ENCODE peak calls at places on chromosome 6, in six cellular contexts. D, E, U, Y, I and H are unnamed samples.

GRCh38 chr6:167793421-167793820 is 33.3 kb upstream of the AFDN start:
- DNase-seq in D (no peak), E (no peak), U (peak; percentile 51), Y (no peak), I (no peak), H (no peak)

GRCh38 chr6:72553531-72554202 is 68.2 kb upstream of the KCNQ5 start:
- DNase-seq in D (no peak), E (no peak), U (peak; percentile 3), Y (peak; percentile 38), I (no peak), H (peak; percentile 87)

GRCh38 chr6:44010411-44011349 is 116.6 kb downstream of the MRPL14 start:
- DNase-seq in D (peak; percentile 52), E (peak; percentile 72), U (no peak), Y (no peak), I (peak; percentile 16), H (peak; percentile 96)

GRCh38 chr6:113879186-113880096 is 22.3 kb downstream of the MARCKS start:
- DNase-seq in D (peak; percentile 69), E (no peak), U (peak; percentile 91), Y (peak; percentile 84), I (peak; percentile 39), H (peak; percentile 82)

GRCh38 chr6:113434641-113435040 is 422.5 kb upstream of the MARCKS start:
- DNase-seq in D (no peak), E (no peak), U (peak; percentile 38), Y (no peak), I (no peak), H (no peak)

GRCh38 chr6:113623124-113623523 is 234.0 kb upstream of the MARCKS start:
- DNase-seq in D (no peak), E (no peak), U (no peak), Y (no peak), I (no peak), H (no peak)

GRCh38 chr6:43432009-43432945 is 4.9 kb downstream of the ABCC10 start:
- DNase-seq in D (no peak), E (peak; percentile 57), U (no peak), Y (no peak), I (no peak), H (no peak)

GRCh38 chr6:80638222-80639055 is 532.0 kb downstream of the BCKDHB start:
- DNase-seq in D (peak; percentile 68), E (no peak), U (peak; percentile 97), Y (peak; percentile 94), I (peak; percentile 23), H (peak; percentile 98)

GRCh38 chr6:93104195-93104817 is 315.1 kb downstream of the EPHA7 start:
- DNase-seq in D (no peak), E (no peak), U (no peak), Y (no peak), I (no peak), H (no peak)

GRCh38 chr6:146433881-146434741 is 109.5 kb upstream of the RAB32 start:
- DNase-seq in D (peak; percentile 24), E (peak; percentile 76), U (no peak), Y (peak; percentile 36), I (peak; percentile 25), H (no peak)

GRCh38 chr6:146286976-146287375 is 256.7 kb upstream of the RAB32 start:
- DNase-seq in D (no peak), E (no peak), U (no peak), Y (no peak), I (no peak), H (peak; percentile 5)

GRCh38 chr6:85390105-85390728 is 59.7 kb upstream of the NT5E start:
- DNase-seq in D (no peak), E (no peak), U (no peak), Y (no peak), I (no peak), H (no peak)

GRCh38 chr6:112956696-112957525 is 609.8 kb downstream of the RFPL4B start:
- DNase-seq in D (no peak), E (no peak), U (peak; percentile 90), Y (no peak), I (no peak), H (peak; percentile 95)

GRCh38 chr6:113445201-113445600 is 411.9 kb upstream of the MARCKS start:
- DNase-seq in D (no peak), E (no peak), U (no peak), Y (no peak), I (no peak), H (no peak)

GRCh38 chr6:125102411-125102810 is 51.2 kb upstream of the TPD52L1 start:
- DNase-seq in D (no peak), E (no peak), U (peak; percentile 42), Y (no peak), I (no peak), H (no peak)

GRCh38 chr6:156175971-156176421 is 601.2 kb upstream of the ARID1B start:
- DNase-seq in D (peak; percentile 36), E (no peak), U (peak; percentile 24), Y (peak; percentile 88), I (no peak), H (no peak)

GRCh38 chr6:142627474-142627873 is 317.5 kb downstream of the HIVEP2 start:
- DNase-seq in D (no peak), E (no peak), U (no peak), Y (no peak), I (no peak), H (no peak)

GRCh38 chr6:121879149-121879548 is 443.7 kb downstream of the GJA1 start:
- DNase-seq in D (no peak), E (no peak), U (no peak), Y (no peak), I (no peak), H (peak; percentile 56)

GRCh38 chr6:72873438-72873837 is 251.6 kb downstream of the KCNQ5 start:
- DNase-seq in D (no peak), E (no peak), U (no peak), Y (no peak), I (no peak), H (no peak)

GRCh38 chr6:53343092-53343491 is 5.7 kb downstream of the ELOVL5 start:
- DNase-seq in D (no peak), E (no peak), U (no peak), Y (no peak), I (no peak), H (no peak)

GRCh38 chr6:31821301-31822037 is 6.1 kb upstream of the HSPA1B start:
- DNase-seq in D (peak; percentile 52), E (peak; percentile 92), U (peak; percentile 69), Y (peak; percentile 79), I (peak; percentile 68), H (no peak)

GRCh38 chr6:157542405-157542943 is 161.5 kb downstream of the ZDHHC14 start:
- DNase-seq in D (no peak), E (no peak), U (no peak), Y (no peak), I (no peak), H (no peak)

GRCh38 chr6:134299236-134299635 is 18.7 kb downstream of the SGK1 start:
- DNase-seq in D (peak; percentile 51), E (no peak), U (peak; percentile 92), Y (no peak), I (no peak), H (peak; percentile 82)

GRCh38 chr6:11318835-11319813 is 86.7 kb upstream of the NEDD9 start:
- DNase-seq in D (no peak), E (no peak), U (peak; percentile 18), Y (no peak), I (no peak), H (no peak)

GRCh38 chr6:169620171-169621125 is 81.4 kb downstream of the WDR27 start:
- DNase-seq in D (no peak), E (peak; percentile 59), U (no peak), Y (peak; percentile 92), I (no peak), H (peak; percentile 33)

GRCh38 chr6:169617562-169617961 is 84.3 kb downstream of the WDR27 start:
- DNase-seq in D (no peak), E (no peak), U (no peak), Y (no peak), I (no peak), H (no peak)

GRCh38 chr6:169621311-169621710 is 80.5 kb downstream of the WDR27 start:
- DNase-seq in D (no peak), E (no peak), U (no peak), Y (no peak), I (no peak), H (no peak)

GRCh38 chr6:169619650-169620049 is 82.2 kb downstream of the WDR27 start:
- DNase-seq in D (no peak), E (no peak), U (no peak), Y (peak; percentile 96), I (no peak), H (peak; percentile 10)

GRCh38 chr6:169618526-169619490 is 83.0 kb downstream of the WDR27 start:
- DNase-seq in D (no peak), E (peak; percentile 37), U (no peak), Y (peak; percentile 33), I (no peak), H (peak; percentile 73)
- H3K4me3 ChIP-seq in D (no peak overlapping the region), E (no peak overlapping the region), U (no peak overlapping the region), Y (no peak overlapping the region), I (no peak overlapping the region), H (no peak overlapping the region)

DNA sequence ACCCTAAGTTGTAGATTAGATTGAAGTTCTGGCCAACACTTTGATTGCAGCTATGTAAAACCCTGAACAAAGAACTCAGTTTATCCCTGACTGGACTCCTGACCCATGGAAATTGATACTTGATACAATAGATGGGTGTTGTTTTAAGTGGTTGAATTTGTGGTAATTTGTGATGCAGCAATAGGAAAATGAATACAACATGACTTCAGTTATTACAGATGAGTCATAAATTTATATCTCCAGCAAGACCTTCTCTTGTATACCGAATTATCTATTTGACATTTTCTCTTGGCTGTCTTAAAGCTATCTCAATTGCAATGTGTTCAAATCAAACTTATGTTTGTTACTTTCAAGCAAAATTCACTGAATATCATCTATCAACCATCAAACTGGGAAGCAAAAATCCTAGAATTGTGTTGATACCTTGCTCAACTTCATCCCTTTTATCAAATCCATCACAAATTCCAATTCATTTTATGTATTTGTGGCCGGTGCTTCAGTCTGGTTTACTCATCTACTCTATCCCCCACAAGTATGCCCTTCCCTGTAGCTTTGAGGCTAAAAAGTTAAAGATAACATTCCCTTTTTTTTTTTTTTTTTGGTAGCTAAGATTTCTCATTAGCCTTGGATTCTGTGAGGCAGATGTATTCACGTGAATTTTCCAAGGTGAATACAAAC is 129.4 kb upstream of the CENPW start:
- DNase-seq in D (no peak), E (no peak), U (no peak), Y (no peak), I (no peak), H (no peak)
- H3K36me3 ChIP-seq in D (no peaks in the 10 kb centered on the region), E (no peaks in the 10 kb centered on the region), U (no peaks in the 10 kb centered on the region), Y (no peaks in the 10 kb centered on the region), I (no peaks in the 10 kb centered on the region), H (no peaks in the 10 kb centered on the region)

GRCh38 chr6:150721411-150722266 is 122.0 kb downstream of the PLEKHG1 start:
- DNase-seq in D (no peak), E (no peak), U (no peak), Y (no peak), I (no peak), H (no peak)
- H3K27ac ChIP-seq in D (no peak overlapping the region), E (no peak overlapping the region), U (no peak overlapping the region), Y (no peak overlapping the region), I (no peak overlapping the region), H (no peak overlapping the region)

GRCh38 chr6:136546321-136546720 is 3.9 kb downstream of the MAP7 start:
- DNase-seq in D (no peak), E (no peak), U (no peak), Y (peak; percentile 10), I (no peak), H (no peak)

GRCh38 chr6:136541395-136541794 is 8.8 kb downstream of the MAP7 start:
- DNase-seq in D (no peak), E (no peak), U (no peak), Y (no peak), I (no peak), H (no peak)

GRCh38 chr6:136547336-136547735 is 2.9 kb downstream of the MAP7 start:
- DNase-seq in D (no peak), E (no peak), U (no peak), Y (peak; percentile 67), I (no peak), H (no peak)

GRCh38 chr6:136547871-136548270 is 2.4 kb downstream of the MAP7 start:
- DNase-seq in D (no peak), E (no peak), U (no peak), Y (no peak), I (no peak), H (no peak)

GRCh38 chr6:136544326-136544725 is 5.9 kb downstream of the MAP7 start:
- DNase-seq in D (no peak), E (no peak), U (no peak), Y (no peak), I (no peak), H (no peak)
- H3K4me3 ChIP-seq in D (no peak overlapping the region), E (no peak overlapping the region), U (no peak overlapping the region), Y (no peak overlapping the region), I (no peak overlapping the region), H (no peak overlapping the region)